ENCODE peak calls at places on chromosomes 13 and 19, in seven cellular contexts. Q is heart right ventricle, R is suprapubic skin, H is mucosa of descending colon, X is neural progenitor cell, G is tibial nerve, M is psoas muscle. C is an unnamed sample. For H3K9me3 and H3K4me1, the result is how much of the 10 kb centered on the place peaks cover.

GRCh38 chr19:35404879-35405622 is 34.2 kb downstream of the GPR42 start:
- DNase-seq in H (peak), Q (no peak), R (no peak), X (peak), M (peak), G (no peak), C (no peak)

GRCh38 chr13:49020328-49020727 is 44.6 kb downstream of the FNDC3A start:
- DNase-seq in Q (no peak), M (no peak), X (no peak), H (no peak), R (no peak), G (no peak), C (no peak)

GRCh38 chr19:38538386-38538785 is 79.4 kb downstream of the MAP4K1 start:
- DNase-seq in H (no peak), X (no peak), R (no peak), M (no peak), G (no peak), Q (no peak), C (peak)

GRCh38 chr13:73204916-73205315 is 146.1 kb downstream of the KLF5 start:
- DNase-seq in R (no peak), G (no peak), H (peak), X (no peak), Q (no peak), M (no peak), C (no peak)

GRCh38 chr13:110530839-110531499 is 30.6 kb downstream of the RAB20 start:
- DNase-seq in Q (no peak), M (no peak), G (no peak), H (no peak), X (no peak), R (no peak), C (no peak)

GRCh38 chr13:98785405-98785804 is 32.9 kb upstream of the SLC15A1 start:
- DNase-seq in M (no peak), Q (no peak), R (no peak), G (no peak), X (no peak), H (no peak), C (no peak)

GRCh38 chr13:24500977-24501376 is 11.6 kb downstream of the PARP4 start:
- DNase-seq in R (no peak), X (no peak), G (no peak), H (no peak), M (no peak), Q (no peak), C (no peak)

GRCh38 chr13:59963383-59963782 is 200.3 kb downstream of the DIAPH3 start:
- DNase-seq in X (no peak), Q (no peak), H (no peak), M (no peak), R (no peak), G (no peak), C (no peak)

GRCh38 chr19:53088091-53088490 is 15.1 kb downstream of the ZNF160 start:
- DNase-seq in R (no peak), M (no peak), G (no peak), X (no peak), Q (no peak), H (no peak), C (no peak)

GRCh38 chr19:43738780-43739211 is 16.0 kb downstream of the SMG9 start:
- DNase-seq in X (no peak), G (no peak), M (no peak), Q (no peak), H (peak), R (no peak), C (no peak)

GRCh38 chr13:52128714-52129700 is at the start of gene NEK5:
- DNase-seq in R (peak), H (peak), M (peak), Q (peak), G (peak), X (peak), C (peak)

GRCh38 chr13:98155475-98156111 is 12.7 kb downstream of the FARP1 start:
- DNase-seq in H (no peak), R (no peak), M (no peak), G (no peak), X (no peak), Q (no peak), C (peak)

GRCh38 chr13:64912141-64912540 is 2318.0 kb downstream of the PCDH9 start:
- DNase-seq in H (no peak), X (no peak), M (no peak), G (no peak), Q (no peak), R (no peak), C (no peak)

DNA sequence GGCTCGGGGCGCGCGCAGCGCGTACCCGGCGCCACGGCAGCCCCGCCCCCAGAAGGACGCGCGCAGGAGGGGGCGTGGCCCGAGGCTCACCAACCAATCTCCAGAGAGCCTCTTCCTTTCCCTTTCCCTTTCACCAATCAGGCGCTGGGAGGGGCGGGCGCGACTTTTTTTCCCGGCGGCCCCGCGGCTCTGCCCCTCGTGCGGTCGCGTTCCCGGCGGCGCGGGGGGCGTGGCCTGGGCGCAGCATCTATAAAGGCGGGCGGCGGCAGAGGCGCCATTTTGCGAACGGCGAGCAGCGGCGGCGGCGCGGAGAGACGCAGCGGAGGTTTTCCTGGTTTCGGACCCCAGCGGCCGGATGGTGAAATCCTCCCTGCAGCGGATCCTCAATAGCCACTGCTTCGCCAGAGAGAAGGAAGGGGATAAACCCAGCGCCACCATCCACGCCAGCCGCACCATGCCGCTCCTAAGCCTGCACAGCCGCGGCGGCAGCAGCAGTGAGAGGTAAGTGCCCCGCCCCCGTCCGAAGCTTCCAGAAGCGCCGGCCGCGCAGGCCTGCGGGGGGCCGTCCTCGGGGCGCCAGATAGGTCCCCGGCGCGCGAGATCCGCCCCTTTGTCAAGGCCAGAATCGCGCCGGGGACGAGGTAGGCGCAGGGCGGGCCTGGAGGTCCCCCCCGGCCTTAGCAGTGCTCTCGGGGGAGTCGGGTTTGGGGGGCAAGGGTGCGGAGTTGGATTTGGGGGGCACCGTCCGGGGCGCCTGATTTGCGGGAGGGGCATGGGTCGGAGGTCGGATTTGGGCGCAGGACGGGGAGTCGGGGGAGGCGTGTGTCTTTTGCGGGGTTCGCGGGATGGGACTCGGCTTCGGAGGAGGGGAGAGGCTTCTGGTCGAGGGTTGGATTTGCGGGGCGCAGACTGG is 12.5 kb downstream of the PEAK3 start:
- DNase-seq in G (peak), H (peak), M (peak), Q (peak), R (peak), X (peak), C (peak)
- TF ChIP-seq CTCF in G (peak), H (peak), M (no peak), Q (no peak), R (no peak), X (no peak), C (no peak)

DNA sequence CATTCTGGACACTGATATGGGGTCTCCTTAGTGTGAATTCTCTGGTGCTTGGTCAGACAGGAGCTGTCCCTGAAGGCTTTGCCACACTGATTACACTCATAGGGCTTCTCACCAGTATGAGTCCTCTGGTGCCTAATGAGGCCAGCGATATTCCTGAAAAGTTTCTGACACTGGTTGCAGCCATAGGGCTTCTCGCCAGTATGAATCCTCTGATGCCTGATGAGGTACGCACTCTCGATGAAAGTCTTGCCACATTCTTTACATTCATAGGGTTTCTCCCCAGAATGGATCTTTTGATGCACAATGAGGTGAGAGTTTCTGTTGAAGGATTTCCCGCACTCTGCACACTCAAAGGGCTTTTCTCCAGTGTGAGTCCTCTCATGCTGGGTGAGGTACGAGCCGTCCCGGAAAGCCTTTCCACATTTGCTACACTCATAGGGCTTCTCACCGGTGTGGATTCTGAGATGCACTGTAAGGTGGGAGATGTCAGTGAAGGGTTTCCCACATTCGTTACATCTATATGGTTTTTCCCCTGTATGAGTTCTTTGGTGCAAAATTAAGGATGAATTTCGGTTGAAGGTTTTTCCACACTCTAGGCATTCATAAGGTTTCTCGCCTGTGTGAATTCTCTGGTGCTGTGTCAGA is 22.4 kb downstream of the ZNF329 start:
- DNase-seq in H (no peak), Q (no peak), M (no peak), X (no peak), R (no peak), G (no peak), C (no peak)
- H3K9me3 ChIP-seq in H (half or more), Q (half or more), M (half or more), X (half or more), R (half or more), G (half or more), C (half or more)

DNA sequence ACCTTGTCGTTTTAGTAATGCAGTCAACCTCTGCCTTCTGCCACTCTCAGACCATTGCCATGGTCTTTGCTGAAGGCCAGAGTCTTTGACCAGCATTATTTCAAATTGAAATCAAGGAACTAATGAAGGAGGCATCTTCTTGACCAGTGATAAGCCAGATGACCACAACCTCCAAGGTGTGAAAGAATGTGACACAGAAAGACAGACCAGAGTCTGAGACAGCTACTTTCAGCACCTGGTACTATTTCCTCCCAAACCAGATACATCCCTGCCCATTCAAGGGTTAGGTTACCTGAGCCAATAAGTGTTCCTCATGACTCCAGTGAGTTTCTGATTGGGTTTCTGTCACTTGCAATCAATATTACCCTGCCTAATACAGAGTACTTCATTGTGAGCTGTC is 20.3 kb upstream of the RNASEH2B start:
- DNase-seq in G (no peak), Q (no peak), R (no peak), M (no peak), X (no peak), H (no peak), C (no peak)
- H3K4me1 ChIP-seq in G (under half), Q (under half), R (under half), M (under half), X (under half), H (under half), C (under half)

GRCh38 chr19:22882797-22883196 is 50.7 kb downstream of the ZNF723 start:
- DNase-seq in H (peak), X (peak), G (peak), R (no peak), Q (no peak), M (no peak), C (no peak)
- TF ChIP-seq CTCF in H (no peak), X (peak), G (peak), R (no peak), Q (peak), M (peak), C (peak)

DNA sequence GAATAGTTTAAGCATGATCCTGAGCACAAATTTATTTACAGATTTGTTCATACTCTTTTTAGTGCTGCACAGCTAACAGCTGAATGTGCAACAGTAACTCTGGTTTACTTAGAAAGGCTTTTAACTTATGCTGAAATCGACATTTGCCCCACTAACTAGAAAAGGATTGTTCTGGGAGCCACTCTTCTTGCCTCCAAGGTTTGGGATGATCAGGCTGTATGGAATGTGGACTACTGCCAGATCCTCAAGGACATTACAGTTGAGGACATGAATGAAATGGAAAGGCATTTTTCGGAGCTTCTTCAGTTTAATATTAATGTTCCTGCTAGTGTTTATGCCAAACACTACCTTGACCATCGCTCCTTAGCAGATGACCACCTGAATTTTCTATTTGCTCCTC is 16.0 kb downstream of the ZNF100 start:
- DNase-seq in Q (no peak), H (no peak), X (no peak), M (no peak), G (no peak), R (no peak), C (no peak)
- H3K9me3 ChIP-seq in Q (under half), H (under half), X (under half), M (under half), G (under half), R (under half), C (under half)

GRCh38 chr13:23386533-23386932 is 47.0 kb downstream of the SACS start:
- DNase-seq in G (no peak), M (no peak), X (no peak), H (no peak), R (no peak), Q (no peak), C (no peak)
- H3K4me1 ChIP-seq in G (under half), M (under half), X (under half), H (under half), R (under half), Q (under half), C (under half)

GRCh38 chr19:48351341-48351752 is 12.4 kb downstream of the TMEM143 start:
- DNase-seq in M (peak), G (peak), H (peak), Q (peak), R (peak), X (peak), C (peak)
- TF ChIP-seq CTCF in M (peak), G (peak), H (peak), Q (peak), R (peak), X (peak), C (peak)

GRCh38 chr13:108533842-108534241 is 95.6 kb upstream of the MYO16 start:
- DNase-seq in M (no peak), R (no peak), X (no peak), G (no peak), H (no peak), Q (no peak), C (no peak)
- H3K9me3 ChIP-seq in M (under half), R (under half), X (under half), G (under half), H (under half), Q (under half), C (under half)

C was measured in body of pancreas.